ENCODE peak calls at places on chromosomes 2 and 18, in six cellular contexts. One of them, this sample, is unnamed.

GRCh38 chr2:188884051-188884450 is 90.1 kb upstream of the COL3A1 start:
- DNase-seq in HCT116: no peak
- DNase-seq in foreskin fibroblast: peak; percentile 84
- DNase-seq in cardiac fibroblast: peak; percentile 63
- DNase-seq in uterus: no peak
- DNase-seq in cardiac muscle cell: peak; percentile 55
- DNase-seq in this sample: no peak

GRCh38 chr18:50195689-50196088 is 742 bp upstream of the MYO5B start:
- DNase-seq in HCT116: no peak
- DNase-seq in foreskin fibroblast: no peak
- DNase-seq in cardiac fibroblast: no peak
- DNase-seq in uterus: no peak
- DNase-seq in cardiac muscle cell: no peak
- DNase-seq in this sample: no peak

GRCh38 chr18:64405161-64405560 is 256.3 kb upstream of the LINC00305 start:
- DNase-seq in HCT116: no peak
- DNase-seq in foreskin fibroblast: peak; percentile 6
- DNase-seq in cardiac fibroblast: peak; percentile 0
- DNase-seq in uterus: no peak
- DNase-seq in cardiac muscle cell: peak; percentile 1
- DNase-seq in this sample: no peak

GRCh38 chr2:58484201-58484600 is 243.1 kb upstream of the FANCL start:
- DNase-seq in HCT116: no peak
- DNase-seq in foreskin fibroblast: no peak
- DNase-seq in cardiac fibroblast: peak; percentile 21
- DNase-seq in uterus: no peak
- DNase-seq in cardiac muscle cell: no peak
- DNase-seq in this sample: peak; percentile 7

GRCh38 chr2:197425550-197425949 is 9.3 kb downstream of the SF3B1 start:
- DNase-seq in HCT116: no peak
- DNase-seq in foreskin fibroblast: no peak
- DNase-seq in cardiac fibroblast: no peak
- DNase-seq in uterus: no peak
- DNase-seq in cardiac muscle cell: no peak
- DNase-seq in this sample: no peak

GRCh38 chr2:38634684-38635083 is 31.2 kb upstream of the GALM start:
- DNase-seq in HCT116: no peak
- DNase-seq in foreskin fibroblast: no peak
- DNase-seq in cardiac fibroblast: no peak
- DNase-seq in uterus: no peak
- DNase-seq in cardiac muscle cell: no peak
- DNase-seq in this sample: no peak

GRCh38 chr2:103459302-103459701 is 697.5 kb downstream of the TMEM182 start:
- DNase-seq in HCT116: no peak
- DNase-seq in foreskin fibroblast: no peak
- DNase-seq in cardiac fibroblast: no peak
- DNase-seq in uterus: no peak
- DNase-seq in cardiac muscle cell: no peak
- DNase-seq in this sample: no peak

GRCh38 chr2:196399736-196400691 is 228.6 kb upstream of the STK17B start:
- DNase-seq in HCT116: peak; percentile 40
- DNase-seq in foreskin fibroblast: peak; percentile 94
- DNase-seq in cardiac fibroblast: peak; percentile 96
- DNase-seq in uterus: no peak
- DNase-seq in cardiac muscle cell: peak; percentile 98
- DNase-seq in this sample: peak; percentile 86

GRCh38 chr2:314561-315336 is 26.9 kb upstream of the ALKAL2 start:
- DNase-seq in HCT116: no peak
- DNase-seq in foreskin fibroblast: no peak
- DNase-seq in cardiac fibroblast: no peak
- DNase-seq in uterus: no peak
- DNase-seq in cardiac muscle cell: no peak
- DNase-seq in this sample: no peak

GRCh38 chr18:26342646-26343045 is 116.4 kb downstream of the TAF4B start:
- DNase-seq in HCT116: no peak
- DNase-seq in foreskin fibroblast: no peak
- DNase-seq in cardiac fibroblast: no peak
- DNase-seq in uterus: no peak
- DNase-seq in cardiac muscle cell: no peak
- DNase-seq in this sample: no peak

GRCh38 chr18:21099442-21099841 is 12.2 kb downstream of the ROCK1 start:
- DNase-seq in HCT116: no peak
- DNase-seq in foreskin fibroblast: no peak
- DNase-seq in cardiac fibroblast: no peak
- DNase-seq in uterus: no peak
- DNase-seq in cardiac muscle cell: no peak
- DNase-seq in this sample: no peak

GRCh38 chr2:61162721-61163120 is 733 bp downstream of the C2orf74 start:
- DNase-seq in HCT116: no peak
- DNase-seq in foreskin fibroblast: no peak
- DNase-seq in cardiac fibroblast: no peak
- DNase-seq in uterus: no peak
- DNase-seq in cardiac muscle cell: no peak
- DNase-seq in this sample: no peak

GRCh38 chr2:43102366-43103092 is 123.9 kb downstream of the ZFP36L2 start:
- DNase-seq in HCT116: no peak
- DNase-seq in foreskin fibroblast: peak; percentile 31
- DNase-seq in cardiac fibroblast: no peak
- DNase-seq in uterus: no peak
- DNase-seq in cardiac muscle cell: no peak
- DNase-seq in this sample: no peak

GRCh38 chr2:120879401-120880295 is 144.0 kb downstream of the GLI2 start:
- DNase-seq in HCT116: no peak
- DNase-seq in foreskin fibroblast: no peak
- DNase-seq in cardiac fibroblast: no peak
- DNase-seq in uterus: peak; percentile 41
- DNase-seq in cardiac muscle cell: no peak
- DNase-seq in this sample: no peak

GRCh38 chr2:156021326-156022040 is 311.0 kb downstream of the NR4A2 start:
- DNase-seq in HCT116: peak; percentile 18
- DNase-seq in foreskin fibroblast: no peak
- DNase-seq in cardiac fibroblast: no peak
- DNase-seq in uterus: no peak
- DNase-seq in cardiac muscle cell: no peak
- DNase-seq in this sample: no peak

GRCh38 chr2:137677466-137677865 is 286.8 kb upstream of the HNMT start:
- DNase-seq in HCT116: no peak
- DNase-seq in foreskin fibroblast: no peak
- DNase-seq in cardiac fibroblast: peak; percentile 3
- DNase-seq in uterus: no peak
- DNase-seq in cardiac muscle cell: no peak
- DNase-seq in this sample: no peak

GRCh38 chr2:121241466-121241865 is 43.5 kb downstream of the TFCP2L1 start:
- DNase-seq in HCT116: no peak
- DNase-seq in foreskin fibroblast: no peak
- DNase-seq in cardiac fibroblast: no peak
- DNase-seq in uterus: no peak
- DNase-seq in cardiac muscle cell: no peak
- DNase-seq in this sample: no peak

GRCh38 chr18:62486290-62486964 is 36.4 kb upstream of the ZCCHC2 start:
- DNase-seq in HCT116: peak; percentile 94
- DNase-seq in foreskin fibroblast: peak; percentile 21
- DNase-seq in cardiac fibroblast: peak; percentile 84
- DNase-seq in uterus: no peak
- DNase-seq in cardiac muscle cell: peak; percentile 15
- DNase-seq in this sample: no peak

GRCh38 chr18:24560511-24560981 is 100.1 kb downstream of the HRH4 start:
- DNase-seq in HCT116: peak; percentile 7
- DNase-seq in foreskin fibroblast: no peak
- DNase-seq in cardiac fibroblast: no peak
- DNase-seq in uterus: no peak
- DNase-seq in cardiac muscle cell: no peak
- DNase-seq in this sample: no peak

GRCh38 chr18:48068916-48069445 is 138.5 kb upstream of the SMAD2 start:
- DNase-seq in HCT116: no peak
- DNase-seq in foreskin fibroblast: no peak
- DNase-seq in cardiac fibroblast: no peak
- DNase-seq in uterus: no peak
- DNase-seq in cardiac muscle cell: no peak
- DNase-seq in this sample: no peak

GRCh38 chr2:98803747-98804650 is 73.1 kb upstream of the MGAT4A start:
- DNase-seq in HCT116: no peak
- DNase-seq in foreskin fibroblast: no peak
- DNase-seq in cardiac fibroblast: no peak
- DNase-seq in uterus: no peak
- DNase-seq in cardiac muscle cell: no peak
- DNase-seq in this sample: no peak

GRCh38 chr2:38073211-38074005 is 2.5 kb downstream of the CYP1B1 start:
- DNase-seq in HCT116: no peak
- DNase-seq in foreskin fibroblast: peak; percentile 53
- DNase-seq in cardiac fibroblast: peak; percentile 35
- DNase-seq in uterus: peak; percentile 57
- DNase-seq in cardiac muscle cell: peak; percentile 54
- DNase-seq in this sample: no peak

GRCh38 chr2:79717364-79718007 is 204.6 kb downstream of the CTNNA2 start:
- DNase-seq in HCT116: no peak
- DNase-seq in foreskin fibroblast: peak; percentile 3
- DNase-seq in cardiac fibroblast: peak; percentile 73
- DNase-seq in uterus: no peak
- DNase-seq in cardiac muscle cell: peak; percentile 0
- DNase-seq in this sample: peak; percentile 3

DNA sequence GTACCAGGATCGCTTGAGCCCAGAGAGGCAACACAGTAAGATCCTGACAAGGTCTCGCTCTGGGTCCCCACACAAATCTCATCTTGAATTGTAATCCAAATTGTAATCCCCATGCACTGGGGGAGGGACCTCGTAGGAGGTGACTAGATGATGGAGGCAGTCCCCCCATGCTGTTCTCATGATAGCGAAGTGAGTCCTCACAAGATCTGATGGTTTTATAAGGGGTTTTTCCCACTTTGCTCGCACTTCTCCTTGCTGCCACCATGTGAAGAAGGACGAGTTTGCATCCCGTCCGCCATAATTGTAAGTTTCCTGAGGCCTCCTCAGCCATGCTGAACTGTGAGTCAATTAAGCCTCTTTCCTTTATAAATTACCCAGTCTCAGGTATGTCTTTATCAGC is 46.0 kb upstream of the SERTAD2 start:
- DNase-seq in HCT116: no peak
- DNase-seq in foreskin fibroblast: no peak
- DNase-seq in cardiac fibroblast: peak; percentile 14
- DNase-seq in uterus: no peak
- DNase-seq in cardiac muscle cell: no peak
- DNase-seq in this sample: no peak
- TF ChIP-seq CTCF in HCT116: no peak
- TF ChIP-seq CTCF in foreskin fibroblast: no peak
- TF ChIP-seq CTCF in cardiac fibroblast: no peak
- TF ChIP-seq CTCF in uterus: no peak
- TF ChIP-seq CTCF in cardiac muscle cell: no peak
- TF ChIP-seq CTCF in this sample: no peak

GRCh38 chr2:176490061-176490861 is 221.0 kb downstream of the MTX2 start:
- DNase-seq in HCT116: no peak
- DNase-seq in foreskin fibroblast: peak; percentile 76
- DNase-seq in cardiac fibroblast: peak; percentile 40
- DNase-seq in uterus: peak; percentile 54
- DNase-seq in cardiac muscle cell: peak; percentile 73
- DNase-seq in this sample: no peak
- H3K4me3 ChIP-seq in HCT116: no peak overlapping the region
- H3K4me3 ChIP-seq in foreskin fibroblast: peak overlapping the region; percentile 10
- H3K4me3 ChIP-seq in cardiac fibroblast: no peak overlapping the region
- H3K4me3 ChIP-seq in uterus: no peak overlapping the region
- H3K4me3 ChIP-seq in cardiac muscle cell: no peak overlapping the region
- H3K4me3 ChIP-seq in this sample: peak overlapping the region; percentile 5

GRCh38 chr2:8490166-8490565 is 191.7 kb upstream of the ID2 start:
- DNase-seq in HCT116: no peak
- DNase-seq in foreskin fibroblast: no peak
- DNase-seq in cardiac fibroblast: no peak
- DNase-seq in uterus: no peak
- DNase-seq in cardiac muscle cell: no peak
- DNase-seq in this sample: no peak
- TF ChIP-seq CTCF in HCT116: no peak
- TF ChIP-seq CTCF in foreskin fibroblast: no peak
- TF ChIP-seq CTCF in cardiac fibroblast: no peak
- TF ChIP-seq CTCF in uterus: no peak
- TF ChIP-seq CTCF in cardiac muscle cell: no peak
- TF ChIP-seq CTCF in this sample: no peak

DNA sequence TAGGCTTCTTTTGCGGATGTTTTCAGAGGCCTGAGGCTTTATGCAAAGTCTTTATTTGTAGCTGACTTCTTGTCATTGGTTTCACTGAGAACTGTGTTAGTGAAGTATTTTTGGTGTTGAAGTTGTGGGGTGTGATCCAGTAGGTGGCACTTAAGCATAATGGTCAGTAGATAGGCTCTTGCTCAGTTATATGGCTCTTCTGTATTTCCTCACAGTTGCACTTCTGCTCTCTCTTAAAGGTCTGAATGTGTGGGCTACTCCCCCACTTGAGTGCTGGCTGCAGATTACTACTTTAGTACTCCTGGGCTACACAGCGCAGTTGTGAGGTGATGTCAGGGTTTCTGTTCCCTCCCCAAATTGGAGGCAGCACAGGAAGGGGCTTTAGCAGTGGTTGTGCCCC is 133.8 kb upstream of the SCN7A start:
- DNase-seq in HCT116: no peak
- DNase-seq in foreskin fibroblast: peak; percentile 20
- DNase-seq in cardiac fibroblast: peak; percentile 26
- DNase-seq in uterus: no peak
- DNase-seq in cardiac muscle cell: no peak
- DNase-seq in this sample: no peak
- H3K4me3 ChIP-seq in HCT116: no peak overlapping the region
- H3K4me3 ChIP-seq in foreskin fibroblast: no peak overlapping the region
- H3K4me3 ChIP-seq in cardiac fibroblast: no peak overlapping the region
- H3K4me3 ChIP-seq in uterus: no peak overlapping the region
- H3K4me3 ChIP-seq in cardiac muscle cell: no peak overlapping the region
- H3K4me3 ChIP-seq in this sample: no peak overlapping the region

GRCh38 chr2:229858351-229858750 is 63.5 kb downstream of the TRIP12 start:
- DNase-seq in HCT116: no peak
- DNase-seq in foreskin fibroblast: no peak
- DNase-seq in cardiac fibroblast: no peak
- DNase-seq in uterus: no peak
- DNase-seq in cardiac muscle cell: no peak
- DNase-seq in this sample: no peak

GRCh38 chr2:229865033-229865432 is 56.8 kb downstream of the TRIP12 start:
- DNase-seq in HCT116: no peak
- DNase-seq in foreskin fibroblast: no peak
- DNase-seq in cardiac fibroblast: no peak
- DNase-seq in uterus: no peak
- DNase-seq in cardiac muscle cell: no peak
- DNase-seq in this sample: no peak

GRCh38 chr2:229860334-229860733 is 61.5 kb downstream of the TRIP12 start:
- DNase-seq in HCT116: no peak
- DNase-seq in foreskin fibroblast: no peak
- DNase-seq in cardiac fibroblast: no peak
- DNase-seq in uterus: no peak
- DNase-seq in cardiac muscle cell: no peak
- DNase-seq in this sample: no peak

GRCh38 chr2:229857634-229858033 is 64.2 kb downstream of the TRIP12 start:
- DNase-seq in HCT116: no peak
- DNase-seq in foreskin fibroblast: no peak
- DNase-seq in cardiac fibroblast: no peak
- DNase-seq in uterus: no peak
- DNase-seq in cardiac muscle cell: no peak
- DNase-seq in this sample: no peak

DNA sequence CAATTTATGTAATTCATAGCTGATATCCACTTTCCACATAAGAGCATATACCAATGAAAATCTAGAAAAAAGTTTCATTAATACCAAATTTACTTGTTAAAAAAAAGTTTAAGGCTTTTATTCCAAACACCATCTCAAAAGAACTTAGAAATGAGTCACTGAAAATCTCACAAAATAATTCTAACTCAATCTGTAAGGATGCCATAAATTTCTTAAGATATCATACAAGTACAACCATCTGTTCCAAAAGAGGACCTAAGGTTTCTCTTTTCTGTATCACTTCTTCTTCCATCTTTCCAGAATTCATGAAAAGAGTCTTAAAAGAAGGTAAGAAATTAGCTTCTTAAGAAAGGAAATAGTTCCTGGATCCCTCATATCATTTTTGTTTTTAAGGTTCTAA is 60.4 kb downstream of the TRIP12 start:
- DNase-seq in HCT116: no peak
- DNase-seq in foreskin fibroblast: no peak
- DNase-seq in cardiac fibroblast: no peak
- DNase-seq in uterus: no peak
- DNase-seq in cardiac muscle cell: no peak
- DNase-seq in this sample: no peak
- TF ChIP-seq CTCF in HCT116: no peak
- TF ChIP-seq CTCF in foreskin fibroblast: no peak
- TF ChIP-seq CTCF in cardiac fibroblast: no peak
- TF ChIP-seq CTCF in uterus: no peak
- TF ChIP-seq CTCF in cardiac muscle cell: no peak
- TF ChIP-seq CTCF in this sample: no peak

This sample was measured in AG09309.